ENCODE peak calls at places on chromosomes 16 and 17, in four cellular contexts. U is HepG2, F is GM12878, T is K562. R is an unnamed sample.

GRCh38 chr17:47829870-47830269 is 1.5 kb downstream of the MRPL10 start:
- DNase-seq in F (no peak), U (no peak), T (no peak), R (no peak)

GRCh38 chr17:71409712-71410111 is 711.1 kb upstream of the SOX9 start:
- DNase-seq in T (no peak), F (no peak), U (no peak), R (no peak)

GRCh38 chr17:41907633-41908539 is 10.9 kb downstream of the ACLY start:
- DNase-seq in F (no peak), U (peak; percentile 97), T (no peak), R (no peak)

GRCh38 chr16:28208131-28208530 is 3.6 kb downstream of the XPO6 start:
- DNase-seq in T (no peak), F (no peak), U (no peak), R (no peak)

GRCh38 chr17:49022391-49022941 is 25.3 kb downstream of the IGF2BP1 start:
- DNase-seq in U (peak; percentile 76), F (no peak), T (peak; percentile 51), R (peak; percentile 89)

GRCh38 chr17:78641666-78642065 is 64.5 kb upstream of the DNAH17 start:
- DNase-seq in T (no peak), F (no peak), U (no peak), R (no peak)

GRCh38 chr17:75033346-75034235 is 13.2 kb downstream of the ATP5PD start:
- DNase-seq in F (peak; percentile 83), U (peak; percentile 94), T (peak; percentile 89), R (peak; percentile 99)

GRCh38 chr16:8752706-8753105 is 44.7 kb downstream of the TMEM186 start:
- DNase-seq in T (no peak), F (no peak), U (no peak), R (no peak)

GRCh38 chr17:36864827-36865320 is 72.4 kb upstream of the LHX1 start:
- DNase-seq in T (no peak), F (no peak), U (no peak), R (no peak)

GRCh38 chr16:57614546-57615343 is 13.7 kb upstream of the ADGRG1 start:
- DNase-seq in T (no peak), F (no peak), U (no peak), R (no peak)

GRCh38 chr16:7763111-7763510 is 430.5 kb downstream of the RBFOX1 start:
- DNase-seq in T (peak; percentile 15), F (no peak), U (no peak), R (no peak)

GRCh38 chr17:8621585-8621984 is 8.9 kb downstream of the MYH10 start:
- DNase-seq in U (no peak), T (no peak), F (no peak), R (no peak)

GRCh38 chr16:50390914-50391700 is 22.3 kb upstream of the BRD7 start:
- DNase-seq in F (no peak), U (no peak), T (no peak), R (no peak)

GRCh38 chr17:57570740-57571344 is 174.3 kb downstream of the CCDC182 start:
- DNase-seq in F (no peak), T (no peak), U (no peak), R (no peak)

GRCh38 chr16:15483857-15484256 is 49.5 kb downstream of the BMERB1 start:
- DNase-seq in U (no peak), F (no peak), T (no peak), R (no peak)

GRCh38 chr16:81556715-81557284 is 112.2 kb downstream of the CMIP start:
- DNase-seq in F (no peak), T (no peak), U (no peak), R (no peak)

GRCh38 chr16:83932955-83933673 is 19.9 kb upstream of the OSGIN1 start:
- DNase-seq in F (no peak), U (no peak), T (no peak), R (no peak)

GRCh38 chr16:53502331-53503269 is at the start of gene AKTIP:
- DNase-seq in F (no peak), U (no peak), T (peak; percentile 47), R (peak; percentile 67)

GRCh38 chr17:9648521-9649110 is 3.3 kb downstream of the USP43 start:
- DNase-seq in U (no peak), F (no peak), T (no peak), R (peak; percentile 34)

GRCh38 chr16:85238233-85238647 is 126.0 kb upstream of the CIBAR2 start:
- DNase-seq in F (no peak), T (no peak), U (no peak), R (peak; percentile 77)

GRCh38 chr16:19879241-19879792 is 5.3 kb downstream of the GPRC5B start:
- DNase-seq in F (no peak), T (no peak), U (peak; percentile 28), R (peak; percentile 64)

GRCh38 chr17:12114686-12115418 is 94.2 kb downstream of the MAP2K4 start:
- DNase-seq in F (no peak), U (no peak), T (no peak), R (no peak)

GRCh38 chr17:1649844-1650409 is at the start of gene RILP:
- DNase-seq in T (peak; percentile 77), U (peak; percentile 89), F (no peak), R (peak; percentile 57)

GRCh38 chr17:74561580-74561979 is 5.7 kb downstream of the CD300H start:
- DNase-seq in U (no peak), F (no peak), T (no peak), R (no peak)

GRCh38 chr17:57732062-57732461 is 13.0 kb downstream of the CCDC182 start:
- DNase-seq in T (no peak), F (no peak), U (peak; percentile 33), R (no peak)

GRCh38 chr17:61770752-61771533 is 92.4 kb downstream of the BRIP1 start:
- DNase-seq in U (no peak), T (no peak), F (no peak), R (no peak)

GRCh38 chr16:6977291-6977690 is 355.4 kb upstream of the RBFOX1 start:
- DNase-seq in U (no peak), T (no peak), F (no peak), R (no peak)

GRCh38 chr17:64662774-64663367 is 764 bp upstream of the SMURF2 start:
- DNase-seq in U (no peak), F (no peak), T (no peak), R (no peak)

GRCh38 chr17:81230043-81230820 is 7.5 kb upstream of the CEP131 start:
- DNase-seq in T (peak; percentile 76), F (no peak), U (no peak), R (peak; percentile 60)

GRCh38 chr17:5282639-5283217 is 644 bp downstream of the RABEP1 start:
- DNase-seq in F (no peak), U (no peak), T (peak; percentile 69), R (peak; percentile 16)

GRCh38 chr17:37608369-37609169 is 649 bp downstream of the SYNRG start:
- DNase-seq in U (peak; percentile 39), T (no peak), F (no peak), R (peak; percentile 69)

GRCh38 chr16:10182186-10182683 is at the start of gene GRIN2A:
- DNase-seq in U (no peak), F (no peak), T (no peak), R (peak; percentile 41)

GRCh38 chr16:10181196-10182162 is 749 bp downstream of the GRIN2A start:
- DNase-seq in U (peak; percentile 38), F (no peak), T (peak; percentile 72), R (peak; percentile 88)

GRCh38 chr16:10180042-10180770 is 2.0 kb downstream of the GRIN2A start:
- DNase-seq in F (no peak), T (no peak), U (no peak), R (no peak)

GRCh38 chr16:10178079-10178478 is 4.1 kb downstream of the GRIN2A start:
- DNase-seq in U (no peak), T (no peak), F (no peak), R (no peak)

DNA sequence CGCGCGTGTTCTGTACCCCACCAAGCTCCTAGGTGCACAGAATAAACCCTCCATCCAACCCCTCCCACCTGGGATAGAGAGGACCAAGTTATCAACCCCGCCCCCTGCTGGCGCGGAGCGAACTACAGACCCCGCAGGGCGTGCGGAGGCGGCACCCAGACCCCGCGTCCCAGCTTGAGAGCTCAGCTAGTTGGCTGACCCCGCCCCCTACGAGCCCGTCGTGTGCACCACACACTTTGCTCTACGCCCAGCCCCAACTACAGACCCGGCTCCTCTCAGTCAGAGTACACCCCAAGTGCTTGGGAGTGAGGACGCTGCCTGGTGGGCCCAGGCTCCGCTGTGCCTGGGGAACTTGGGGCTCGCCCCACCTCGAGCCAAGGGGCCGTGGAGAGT is 1.5 kb downstream of the GRIN2A start:
- DNase-seq in F (no peak), U (peak; percentile 57), T (peak; percentile 70), R (peak; percentile 92)
- TF ChIP-seq NR2C2 in F (no peak), U (no peak), T (no peak), R (no peak)

GRCh38 chr17:40722146-40722720 is 18.7 kb upstream of the KRT24 start:
- DNase-seq in F (no peak), T (no peak), U (no peak), R (no peak)

GRCh38 chr17:40717776-40718175 is 14.2 kb upstream of the KRT24 start:
- DNase-seq in U (no peak), T (no peak), F (no peak), R (no peak)

GRCh38 chr17:40718904-40719303 is 15.4 kb upstream of the KRT24 start:
- DNase-seq in F (no peak), T (no peak), U (no peak), R (no peak)

GRCh38 chr17:40724656-40725055 is 21.1 kb upstream of the KRT24 start:
- DNase-seq in U (no peak), F (no peak), T (no peak), R (no peak)

DNA sequence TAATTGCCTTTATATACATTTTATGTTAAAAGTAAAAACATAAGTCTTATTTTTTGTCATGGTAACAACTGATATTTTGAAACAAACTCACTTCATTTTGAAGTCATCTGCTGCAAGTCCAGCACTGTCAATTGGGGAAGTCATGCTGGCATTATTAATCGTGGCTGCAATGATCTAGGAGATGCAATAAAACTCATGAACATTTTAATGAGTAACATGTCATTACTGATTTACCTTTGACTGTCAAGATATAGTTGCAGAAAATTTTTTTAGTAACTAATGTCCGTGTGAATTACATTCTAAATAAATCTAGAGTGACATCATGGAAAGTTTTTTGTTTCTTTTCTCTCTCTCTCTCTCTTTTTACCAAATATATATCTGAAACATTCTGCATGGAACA is 17.4 kb upstream of the KRT24 start:
- DNase-seq in U (no peak), F (no peak), T (no peak), R (no peak)
- TF ChIP-seq NR2C2 in U (no peak), F (no peak), T (no peak), R (no peak)

DNA sequence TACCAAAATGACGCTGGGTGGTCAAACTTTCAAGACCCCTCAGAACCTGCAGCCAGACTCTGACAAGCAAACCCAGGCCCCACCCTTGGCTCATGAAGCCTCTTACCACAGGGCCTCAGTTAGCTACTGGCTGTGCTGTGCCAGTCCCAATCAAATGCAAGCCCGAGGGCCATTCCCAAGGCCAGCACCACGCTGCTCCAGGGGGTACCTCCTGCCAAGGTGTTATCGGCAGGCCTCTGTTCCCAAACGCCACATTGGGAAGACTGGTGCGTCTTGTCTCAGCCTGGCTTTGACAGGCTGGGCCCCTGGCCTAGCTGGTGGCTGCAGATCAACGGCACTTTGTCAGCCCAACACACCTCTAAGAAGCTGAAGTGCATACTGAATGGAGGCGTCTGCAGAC is 35.8 kb upstream of the NOG start:
- DNase-seq in U (no peak), F (no peak), T (no peak), R (no peak)
- TF ChIP-seq NR2C2 in U (no peak), F (no peak), T (no peak), R (no peak)

DNA sequence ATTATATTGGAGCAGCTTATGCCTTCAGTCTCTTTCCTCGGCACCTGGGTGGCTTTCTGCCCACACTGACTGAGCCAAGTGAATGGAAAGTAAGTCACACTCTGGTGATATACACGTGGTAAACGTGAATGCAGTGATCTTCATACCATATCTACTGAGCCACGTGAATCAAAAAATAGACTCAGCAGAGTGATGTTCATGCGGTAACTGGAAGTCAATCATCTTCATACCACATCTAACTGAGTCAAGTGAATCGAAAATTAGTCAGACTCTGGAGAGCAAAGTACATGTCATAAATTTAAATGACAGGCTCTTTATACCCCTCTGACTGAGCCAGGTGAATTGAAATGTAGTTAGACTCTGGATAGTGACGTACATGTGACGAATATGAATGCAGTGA is 47.1 kb upstream of the ARL4D start:
- DNase-seq in T (no peak), F (no peak), U (no peak), R (no peak)
- TF ChIP-seq NR2C2 in T (no peak), F (no peak), U (no peak), R (no peak)